ENCODE peak calls at places on chromosomes 4 and X, in four cellular contexts. U is HepG2, F is WTC11, D is K562. E is an unnamed sample.

GRCh38 chr4:156295676-156296075 is 342.0 kb upstream of the CTSO start:
- DNase-seq in U (no peak), F (no peak), D (no peak), E (no peak)

GRCh38 chrX:1592128-1592862 is 891 bp downstream of the AKAP17A start:
- DNase-seq in U (peak), F (peak), D (peak), E (no peak)

GRCh38 chr4:151948351-151949016 is 187.7 kb upstream of the GATB start:
- DNase-seq in U (no peak), F (no peak), D (no peak), E (no peak)

GRCh38 chr4:10482913-10483312 is 25.7 kb upstream of the ZNF518B start:
- DNase-seq in U (no peak), F (no peak), D (no peak), E (no peak)

GRCh38 chr4:148056879-148057278 is 325.0 kb downstream of the ARHGAP10 start:
- DNase-seq in U (no peak), F (peak), D (peak), E (peak)

GRCh38 chr4:156195914-156196313 is 242.2 kb upstream of the CTSO start:
- DNase-seq in U (no peak), F (no peak), D (no peak), E (peak)

GRCh38 chr4:153573881-153574807 is 108.0 kb downstream of the TMEM131L start:
- DNase-seq in U (peak), F (no peak), D (no peak), E (no peak)

GRCh38 chr4:181685461-181685860 is 557.7 kb upstream of the TENM3 start:
- DNase-seq in U (no peak), F (no peak), D (no peak), E (no peak)

GRCh38 chr4:41796545-41797210 is 48.2 kb upstream of the PHOX2B start:
- DNase-seq in U (no peak), F (peak), D (no peak), E (no peak)
- TF ChIP-seq TCF7 in U (no peak), F (no peak), D (no peak), E (no peak)

GRCh38 chrX:148309413-148309812 is 191.0 kb upstream of the AFF2 start:
- DNase-seq in U (no peak), F (no peak), D (no peak), E (no peak)

GRCh38 chrX:148311544-148311943 is 188.9 kb upstream of the AFF2 start:
- DNase-seq in U (no peak), F (no peak), D (no peak), E (no peak)

GRCh38 chrX:148316446-148316845 is 184.0 kb upstream of the AFF2 start:
- DNase-seq in U (no peak), F (no peak), D (no peak), E (no peak)

DNA sequence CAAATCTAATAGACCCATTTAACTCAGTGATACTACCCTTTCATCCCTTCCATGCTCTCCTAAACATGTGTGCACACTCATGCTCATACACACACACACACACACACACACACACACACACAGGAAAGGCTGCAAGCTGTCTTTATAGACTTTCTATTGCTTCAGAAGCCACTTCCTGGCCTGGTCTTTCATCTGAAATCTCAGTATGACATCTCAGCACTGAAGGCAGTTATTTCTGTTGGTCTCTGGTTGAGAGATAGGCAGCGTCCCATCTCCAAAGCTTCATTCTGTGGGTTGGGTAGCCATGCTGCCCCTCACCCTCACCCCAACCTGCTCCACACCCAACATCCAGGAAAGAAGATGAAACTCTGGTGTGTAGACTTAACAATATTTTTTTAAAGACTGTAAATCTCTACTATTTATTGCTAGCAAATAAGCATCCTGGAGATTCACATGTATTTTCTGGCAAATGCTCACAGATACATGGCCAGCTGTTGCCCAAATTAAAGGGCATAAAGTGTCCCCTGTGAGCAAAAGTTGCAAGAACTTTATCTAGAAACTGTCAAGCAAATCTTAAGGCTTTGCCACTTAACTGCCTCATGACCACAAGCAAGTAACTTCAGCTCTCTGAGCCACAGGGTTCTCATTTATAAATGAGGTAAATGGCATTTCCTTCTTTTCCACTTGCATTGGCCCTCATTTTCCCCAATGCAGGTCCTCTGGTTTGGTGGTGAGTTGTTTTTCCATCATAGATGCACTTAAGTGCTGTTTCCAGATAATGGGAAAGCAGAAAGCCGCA is 189.8 kb upstream of the AFF2 start:
- DNase-seq in U (no peak), F (no peak), D (no peak), E (peak)
- TF ChIP-seq TCF7 in U (no peak), F (no peak), D (no peak), E (peak)

DNA sequence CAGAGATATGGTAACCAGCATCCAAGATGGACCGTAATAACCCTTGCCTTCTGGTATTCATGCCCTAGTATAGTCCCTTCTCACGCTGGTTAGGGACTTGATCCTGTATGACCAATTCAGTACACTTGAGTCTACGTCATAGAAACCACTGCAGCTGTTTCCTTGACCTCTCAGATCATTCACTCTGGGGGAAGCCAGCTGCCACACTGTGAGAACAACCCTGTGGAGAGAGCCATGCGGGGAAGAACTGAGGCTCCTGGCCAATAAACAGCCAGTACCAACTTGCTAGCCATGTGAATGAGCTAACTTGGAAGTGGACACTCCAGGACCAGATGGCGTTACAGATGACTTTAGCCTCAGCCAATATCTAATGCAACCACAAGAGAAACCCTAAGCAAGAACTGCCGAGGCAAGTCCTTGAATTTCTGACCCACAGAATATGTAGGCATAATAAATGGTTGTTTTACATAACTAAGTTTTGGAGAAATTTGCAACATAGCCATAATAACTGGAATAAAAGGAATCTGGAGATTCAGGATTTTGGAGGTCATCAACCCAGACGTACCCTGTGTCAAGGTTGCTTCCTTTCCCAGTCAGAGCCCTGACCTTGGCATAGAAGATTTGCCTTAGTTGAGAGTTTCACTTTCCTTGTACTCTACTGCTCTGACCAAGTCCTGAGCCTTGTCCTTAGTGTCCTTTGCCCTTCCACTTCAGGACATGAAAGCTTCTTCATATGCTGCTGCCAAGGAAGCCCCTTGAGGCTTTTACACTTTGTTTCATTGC is 87.3 kb upstream of the ZNF81 start:
- DNase-seq in U (no peak), F (no peak), D (no peak), E (no peak)
- TF ChIP-seq TCF7 in U (no peak), F (no peak), D (no peak), E (no peak)

DNA sequence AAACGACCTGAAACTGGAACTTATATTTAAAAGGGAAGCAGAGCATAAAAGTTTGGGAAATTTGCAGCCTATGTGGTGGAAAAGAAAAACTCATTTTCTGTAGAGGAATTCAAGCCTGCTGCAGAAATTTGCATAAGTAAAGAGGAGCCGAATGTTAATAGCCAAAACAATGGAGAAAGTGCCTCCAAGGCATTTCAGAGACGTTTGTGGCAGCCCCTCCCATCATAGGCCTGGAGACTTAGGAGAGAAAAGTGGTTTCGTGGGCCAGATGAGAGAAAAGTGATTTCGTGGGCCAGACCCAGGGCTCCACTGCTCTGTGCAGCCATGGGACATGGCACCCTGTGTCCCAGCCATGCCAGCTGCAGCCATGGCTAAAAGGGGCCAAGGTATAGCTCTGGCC is 361.9 kb downstream of the PCDH19 start:
- DNase-seq in U (no peak), F (peak), D (no peak), E (no peak)
- TF ChIP-seq TCF7 in U (no peak), F (no peak), D (no peak), E (no peak)

GRCh38 chr4:23135792-23136645 is 443.3 kb downstream of the GBA3 start:
- DNase-seq in U (peak), F (no peak), D (peak), E (no peak)
- TF ChIP-seq TCF7 in U (no peak), F (no peak), D (no peak), E (no peak)

DNA sequence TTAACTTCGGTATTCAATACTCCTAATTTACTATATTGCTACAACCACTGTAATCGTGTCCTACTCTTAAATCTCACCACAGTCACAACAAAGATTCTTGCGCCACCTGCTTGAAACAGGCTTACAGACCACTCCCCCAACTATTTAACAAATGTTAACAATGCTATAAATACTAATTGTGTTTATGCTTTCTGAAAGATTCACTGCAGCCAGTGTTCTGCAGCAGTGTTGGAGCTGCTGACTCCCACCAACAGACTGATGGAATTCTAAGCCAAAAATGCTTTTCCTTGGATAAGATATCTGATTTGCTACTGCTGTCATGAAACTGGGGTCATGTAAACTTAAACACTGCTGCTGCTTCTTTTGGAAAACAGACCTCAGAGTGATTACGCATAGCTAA is 244.2 kb upstream of the MAB21L2 start:
- DNase-seq in U (no peak), F (no peak), D (no peak), E (no peak)
- TF ChIP-seq TCF7 in U (no peak), F (no peak), D (no peak), E (no peak)